ENCODE peak calls at places on chromosome 2, in ten cellular contexts. U is NCI-H2081; T is AG04450; H is HEK293T; N is astrocyte of the spinal cord; X is HCT116; B is NCI-H345; E is stimulated activated CD4-positive, alpha-beta T cell treated with anti-CD3 and anti-CD28 coated beads, TNF-alpha, amount 100 ng/mL, for 48 hours; F is activated naive CD4-positive, alpha-beta T cell treated with anti-CD3 and anti-CD28 coated beads for 36 hours; R is stromal cell of bone marrow. Q is an unnamed sample.
A peak's percentile ranks its signal among the peaks of the same experiment; 100 is the strongest.

GRCh38 chr2:134395779-134396178 is 141.9 kb downstream of the MGAT5 start:
- DNase-seq in R (no peak), U (no peak), B (no peak), H (no peak), N (no peak), T (no peak), E (no peak), X (no peak), F (no peak), Q (no peak)

GRCh38 chr2:75764611-75765010 is 53.9 kb upstream of the GCFC2 start:
- DNase-seq in F (no peak), E (no peak), U (no peak), N (no peak), X (no peak), B (no peak), H (no peak), T (no peak), R (no peak), Q (no peak)

GRCh38 chr2:217664761-217665160 is 338.0 kb downstream of the TNS1 start:
- DNase-seq in X (no peak), B (no peak), E (no peak), U (no peak), N (no peak), T (no peak), F (no peak), R (no peak), H (no peak), Q (no peak)

GRCh38 chr2:240134466-240134865 is 1.6 kb downstream of the COPS9 start:
- DNase-seq in B (no peak), X (no peak), N (no peak), U (no peak), F (no peak), H (no peak), R (no peak), T (no peak), E (no peak), Q (no peak)

GRCh38 chr2:27236626-27237025 is 19.5 kb downstream of the CAD start:
- DNase-seq in F (no peak), U (no peak), T (no peak), H (no peak), N (no peak), E (no peak), B (no peak), R (no peak), X (no peak), Q (no peak)

GRCh38 chr2:160253440-160254296 is 53.6 kb upstream of the ITGB6 start:
- DNase-seq in F (no peak), B (no peak), X (no peak), E (no peak), R (peak; percentile 38), U (no peak), H (no peak), N (peak; percentile 74), T (no peak), Q (no peak)

GRCh38 chr2:62284471-62284870 is 88.6 kb downstream of the B3GNT2 start:
- DNase-seq in X (no peak), R (no peak), B (no peak), N (no peak), T (no peak), U (no peak), E (no peak), F (no peak), H (no peak), Q (no peak)

GRCh38 chr2:230968921-230969672 is 26.8 kb upstream of the SPATA3 start:
- DNase-seq in R (no peak), B (no peak), N (no peak), U (no peak), X (no peak), T (no peak), F (no peak), E (no peak), H (no peak), Q (no peak)

GRCh38 chr2:216904554-216904953 is 44.7 kb upstream of the TNP1 start:
- DNase-seq in F (no peak), R (no peak), N (no peak), T (no peak), E (no peak), B (no peak), X (no peak), U (no peak), H (no peak), Q (no peak)

GRCh38 chr2:42060718-42061619 is 13.1 kb downstream of the PKDCC start:
- DNase-seq in R (peak; percentile 11), T (no peak), X (no peak), B (no peak), H (no peak), U (no peak), E (no peak), F (no peak), N (no peak), Q (no peak)

GRCh38 chr2:232235716-232236115 is 142.8 kb upstream of the ALPP start:
- DNase-seq in T (no peak), U (no peak), F (no peak), E (no peak), N (peak; percentile 48), H (peak; percentile 24), B (no peak), R (no peak), X (no peak), Q (no peak)

GRCh38 chr2:134122610-134123009 is 131.3 kb upstream of the MGAT5 start:
- DNase-seq in F (peak; percentile 9), N (no peak), E (no peak), H (no peak), R (no peak), B (peak; percentile 24), X (no peak), U (no peak), T (no peak), Q (no peak)

GRCh38 chr2:73285162-73285739 is 973 bp upstream of the FBXO41 start:
- DNase-seq in T (no peak), U (no peak), N (no peak), R (no peak), E (no peak), F (peak; percentile 14), B (no peak), X (no peak), H (no peak), Q (peak; percentile 60)

GRCh38 chr2:164818149-164819136 is 23.2 kb downstream of the COBLL1 start:
- DNase-seq in R (no peak), E (no peak), X (no peak), U (no peak), F (no peak), N (no peak), T (no peak), B (no peak), H (no peak), Q (no peak)

GRCh38 chr2:1628893-1629292 is 115.4 kb downstream of the PXDN start:
- DNase-seq in N (no peak), E (no peak), U (no peak), H (no peak), X (no peak), B (peak; percentile 16), T (no peak), R (peak; percentile 63), F (no peak), Q (no peak)

GRCh38 chr2:72788756-72789155 is 37.1 kb downstream of the EXOC6B start:
- DNase-seq in T (no peak), N (peak; percentile 58), H (no peak), E (no peak), F (no peak), X (no peak), R (peak; percentile 90), B (no peak), U (no peak), Q (no peak)

GRCh38 chr2:53210538-53210937 is 557.1 kb upstream of the CHAC2 start:
- DNase-seq in H (peak; percentile 10), T (no peak), E (no peak), R (no peak), B (no peak), N (no peak), U (no peak), F (no peak), X (peak; percentile 10), Q (no peak)

GRCh38 chr2:208062113-208062512 is 36.8 kb upstream of the PLEKHM3 start:
- DNase-seq in X (peak; percentile 26), U (peak; percentile 21), H (no peak), E (no peak), R (peak; percentile 21), B (peak; percentile 45), F (peak; percentile 26), T (no peak), N (peak; percentile 39), Q (no peak)

GRCh38 chr2:24517247-24517646 is 26.2 kb downstream of the NCOA1 start:
- DNase-seq in F (no peak), H (no peak), R (no peak), E (no peak), N (no peak), T (no peak), X (no peak), B (no peak), U (no peak), Q (no peak)

GRCh38 chr2:225534697-225535096 is 135.2 kb downstream of the NYAP2 start:
- DNase-seq in T (no peak), N (no peak), B (no peak), H (no peak), X (no peak), R (peak; percentile 5), E (no peak), U (no peak), F (no peak), Q (no peak)

GRCh38 chr2:170974304-170974993 is 45.4 kb downstream of the GORASP2 start:
- DNase-seq in U (no peak), H (no peak), E (no peak), B (no peak), X (no peak), T (no peak), N (no peak), F (no peak), R (no peak), Q (no peak)

GRCh38 chr2:239469101-239469960 is 68.5 kb upstream of the HDAC4 start:
- DNase-seq in N (no peak), U (no peak), X (no peak), R (no peak), E (no peak), B (no peak), F (no peak), H (no peak), T (no peak), Q (no peak)

GRCh38 chr2:217897816-217898806 is 104.7 kb downstream of the TNS1 start:
- DNase-seq in X (no peak), T (no peak), H (no peak), U (no peak), E (no peak), R (no peak), B (no peak), F (no peak), N (no peak), Q (no peak)

GRCh38 chr2:155026646-155027045 is 328.2 kb downstream of the KCNJ3 start:
- DNase-seq in B (no peak), X (no peak), T (no peak), U (no peak), N (no peak), E (no peak), R (no peak), H (no peak), F (no peak), Q (no peak)

GRCh38 chr2:88713408-88713807 is 21.9 kb downstream of the RPIA start:
- DNase-seq in N (no peak), T (no peak), E (no peak), F (no peak), H (no peak), R (no peak), X (no peak), U (no peak), B (no peak), Q (no peak)

GRCh38 chr2:9748586-9748985 is 94.7 kb upstream of the TAF1B start:
- DNase-seq in B (no peak), N (no peak), T (no peak), E (no peak), U (no peak), H (no peak), R (no peak), X (no peak), F (peak; percentile 63), Q (no peak)

GRCh38 chr2:213475433-213475832 is 191.2 kb downstream of the SPAG16 start:
- DNase-seq in F (no peak), B (no peak), R (no peak), H (peak; percentile 6), X (peak; percentile 18), N (no peak), E (no peak), U (no peak), T (no peak), Q (no peak)

GRCh38 chr2:89763254-89763580 is 1071.7 kb downstream of the RPIA start:
- DNase-seq in F (no peak), B (no peak), E (no peak), T (no peak), U (no peak), X (no peak), H (no peak), N (no peak), R (no peak), Q (no peak)